ENCODE peak calls at places on chromosome 2, in seven cellular contexts. V is foreskin melanocyte, K is hippocampal formation, G is mucosa of gallbladder, A is T-helper 9 cell, O is AG08395, P is EL. Z is an unnamed sample.

GRCh38 chr2:69642709-69643601 is 584 bp downstream of the AAK1 start:
- DNase-seq in G (peak), A (peak), P (peak), K (peak), O (peak), V (peak), Z (peak)

GRCh38 chr2:122255924-122256323 is 500.5 kb downstream of the TSN start:
- DNase-seq in V (no peak), O (no peak), K (no peak), A (no peak), G (no peak), P (peak), Z (no peak)

GRCh38 chr2:232331071-232331470 is 47.5 kb upstream of the ALPP start:
- DNase-seq in G (no peak), P (no peak), A (no peak), O (no peak), V (no peak), K (no peak), Z (no peak)

GRCh38 chr2:65818873-65819451 is 386.6 kb upstream of the SPRED2 start:
- DNase-seq in A (no peak), O (no peak), V (no peak), K (no peak), G (no peak), P (peak), Z (no peak)

GRCh38 chr2:174495365-174496012 is 8.7 kb upstream of the GPR155 start:
- DNase-seq in O (no peak), P (no peak), G (no peak), K (peak), V (no peak), A (no peak), Z (no peak)

GRCh38 chr2:228556707-228557106 is 375.2 kb upstream of the SPHKAP start:
- DNase-seq in G (no peak), P (peak), V (no peak), A (no peak), K (no peak), O (no peak), Z (no peak)

GRCh38 chr2:237132799-237133198 is 47.1 kb downstream of the COPS8 start:
- DNase-seq in G (no peak), V (no peak), O (no peak), A (no peak), P (no peak), K (no peak), Z (no peak)

GRCh38 chr2:16626497-16626896 is 39.1 kb downstream of the CYRIA start:
- DNase-seq in O (peak), K (no peak), A (no peak), G (no peak), V (no peak), P (no peak), Z (no peak)

GRCh38 chr2:54492335-54492734 is 36.2 kb downstream of the SPTBN1 start:
- DNase-seq in A (no peak), G (no peak), O (no peak), V (no peak), P (no peak), K (no peak), Z (no peak)

GRCh38 chr2:220664272-220665107 is 907.6 kb downstream of the EPHA4 start:
- DNase-seq in K (no peak), O (no peak), V (no peak), G (no peak), A (no peak), P (no peak), Z (no peak)

GRCh38 chr2:157262248-157262647 is 4.7 kb downstream of the GALNT5 start:
- DNase-seq in G (no peak), A (no peak), O (no peak), P (no peak), K (no peak), V (no peak), Z (no peak)

GRCh38 chr2:121648611-121649401 is 456 bp downstream of the CLASP1 start:
- DNase-seq in P (peak), A (peak), K (peak), V (peak), G (peak), O (peak), Z (peak)

GRCh38 chr2:40317047-40317446 is 134.8 kb downstream of the SLC8A1 start:
- DNase-seq in A (no peak), O (peak), K (no peak), V (no peak), G (no peak), P (peak), Z (no peak)

Z was measured in COLO829.